ENCODE peak calls at places on chromosomes 5 and 9, in nine cellular contexts. O is K562, R is PC-9, A is neural progenitor cell, U is fibroblast of lung, E is IMR-90, H is HCT116, X is H1, L is PC-3. S is an unnamed sample. For H3K27me3, H3K36me3 and H4K20me1, the result is how much of the 10 kb centered on the place peaks cover.

GRCh38 chr9:4517274-4517673 is 27.0 kb downstream of the SLC1A1 start:
- DNase-seq in A (no peak), R (peak), U (no peak), H (no peak), X (no peak), O (no peak), L (no peak), E (peak), S (no peak)

GRCh38 chr5:138517437-138517836 is 25.6 kb downstream of the ETF1 start:
- DNase-seq in A (no peak), H (no peak), O (no peak), U (no peak), R (no peak), L (no peak), X (no peak), E (no peak), S (no peak)

GRCh38 chr5:30040483-30041116 is 1152.9 kb upstream of the CDH6 start:
- DNase-seq in E (peak), A (peak), H (peak), R (peak), U (peak), O (peak), L (peak), X (peak), S (no peak)

GRCh38 chr5:164306662-164307061 is 801.2 kb downstream of the MAT2B start:
- DNase-seq in U (no peak), L (no peak), A (no peak), O (no peak), X (no peak), R (no peak), E (peak), H (no peak), S (no peak)

GRCh38 chr9:3894764-3895163 is 369.0 kb upstream of the RFX3 start:
- DNase-seq in E (peak), R (no peak), X (no peak), A (no peak), L (no peak), H (no peak), O (no peak), U (peak), S (no peak)

GRCh38 chr9:97990259-97990658 is 7.1 kb downstream of the ANP32B start:
- DNase-seq in H (no peak), U (peak), A (no peak), R (peak), X (no peak), L (peak), O (no peak), E (peak), S (peak)

GRCh38 chr5:18305288-18305899 is 671.1 kb downstream of the TAF11L14 start:
- DNase-seq in H (no peak), X (no peak), O (peak), U (peak), R (no peak), L (peak), A (peak), E (peak), S (peak)

GRCh38 chr5:90475436-90475980 is 844 bp downstream of the POLR3G start:
- DNase-seq in O (no peak), E (no peak), H (no peak), R (no peak), L (peak), U (no peak), A (no peak), X (no peak), S (no peak)

GRCh38 chr9:81622471-81623245 is 66.7 kb downstream of the TLE1 start:
- DNase-seq in A (peak), R (no peak), X (no peak), L (no peak), E (no peak), H (no peak), U (no peak), O (no peak), S (no peak)

GRCh38 chr5:75048457-75048953 is 3.9 kb downstream of the GCNT4 start:
- DNase-seq in H (no peak), O (no peak), R (no peak), L (no peak), U (no peak), E (peak), X (no peak), A (no peak), S (peak)

GRCh38 chr5:168750926-168751325 is 171.8 kb upstream of the PANK3 start:
- DNase-seq in A (no peak), O (no peak), H (no peak), X (no peak), E (no peak), U (no peak), R (no peak), L (no peak), S (peak)

GRCh38 chr9:109005678-109006077 is 7.6 kb downstream of the CTNNAL1 start:
- DNase-seq in U (no peak), X (no peak), E (no peak), A (no peak), O (no peak), H (no peak), R (no peak), L (no peak), S (no peak)

GRCh38 chr5:67206381-67207328 is 10.1 kb upstream of the CD180 start:
- DNase-seq in X (no peak), R (peak), L (peak), H (peak), U (peak), A (no peak), O (peak), E (peak), S (no peak)

GRCh38 chr5:131530706-131531331 is 104.2 kb downstream of the RAPGEF6 start:
- DNase-seq in H (no peak), O (no peak), X (no peak), U (no peak), L (no peak), A (no peak), E (peak), R (no peak), S (no peak)

GRCh38 chr9:33081128-33081851 is 4.8 kb upstream of the SMU1 start:
- DNase-seq in A (peak), U (peak), H (peak), E (peak), L (peak), O (peak), R (peak), X (no peak), S (peak)

GRCh38 chr9:89362647-89363310 is 44.5 kb downstream of the SECISBP2 start:
- DNase-seq in R (no peak), A (no peak), X (no peak), O (no peak), U (no peak), L (no peak), E (no peak), H (no peak), S (peak)

GRCh38 chr5:111158105-111158744 is 66.0 kb upstream of the CAMK4 start:
- DNase-seq in U (peak), H (peak), L (peak), R (peak), X (peak), A (peak), E (peak), O (peak), S (no peak)

DNA sequence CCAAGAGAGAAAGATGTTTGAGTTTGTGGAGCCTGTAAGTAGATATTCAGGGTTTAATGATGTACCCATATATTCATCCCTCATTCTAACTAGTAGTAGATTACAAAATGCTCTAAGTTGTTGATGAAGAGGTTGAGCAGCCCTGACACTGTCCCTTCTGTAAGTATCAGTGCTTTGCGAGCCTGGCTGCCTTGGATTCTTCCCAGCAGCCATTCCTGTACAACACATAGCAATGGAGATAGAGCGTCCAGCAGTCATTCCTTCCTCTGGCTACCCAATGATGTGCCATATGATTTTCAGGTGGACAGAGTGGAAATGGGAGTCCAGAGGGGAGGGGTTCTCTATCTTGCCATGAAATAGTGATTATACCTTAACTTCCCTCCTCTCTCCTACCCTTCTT is 124.1 kb downstream of the ARHGAP26 start:
- DNase-seq in R (no peak), A (no peak), U (no peak), H (no peak), L (no peak), X (no peak), O (no peak), E (no peak), S (no peak)
- H3K27me3 ChIP-seq in R (under half), A (under half), U (under half), H (under half), L (under half), X (under half), O (under half), E (under half), S (under half)

GRCh38 chr9:136464241-136464640 is 18.6 kb downstream of the SEC16A start:
- DNase-seq in O (no peak), X (no peak), A (no peak), H (no peak), E (no peak), U (no peak), R (no peak), L (no peak), S (no peak)
- H3K36me3 ChIP-seq in O (half or more), X (half or more), A (under half), H (half or more), E (half or more), U (under half), R (under half), L (under half), S (half or more)

DNA sequence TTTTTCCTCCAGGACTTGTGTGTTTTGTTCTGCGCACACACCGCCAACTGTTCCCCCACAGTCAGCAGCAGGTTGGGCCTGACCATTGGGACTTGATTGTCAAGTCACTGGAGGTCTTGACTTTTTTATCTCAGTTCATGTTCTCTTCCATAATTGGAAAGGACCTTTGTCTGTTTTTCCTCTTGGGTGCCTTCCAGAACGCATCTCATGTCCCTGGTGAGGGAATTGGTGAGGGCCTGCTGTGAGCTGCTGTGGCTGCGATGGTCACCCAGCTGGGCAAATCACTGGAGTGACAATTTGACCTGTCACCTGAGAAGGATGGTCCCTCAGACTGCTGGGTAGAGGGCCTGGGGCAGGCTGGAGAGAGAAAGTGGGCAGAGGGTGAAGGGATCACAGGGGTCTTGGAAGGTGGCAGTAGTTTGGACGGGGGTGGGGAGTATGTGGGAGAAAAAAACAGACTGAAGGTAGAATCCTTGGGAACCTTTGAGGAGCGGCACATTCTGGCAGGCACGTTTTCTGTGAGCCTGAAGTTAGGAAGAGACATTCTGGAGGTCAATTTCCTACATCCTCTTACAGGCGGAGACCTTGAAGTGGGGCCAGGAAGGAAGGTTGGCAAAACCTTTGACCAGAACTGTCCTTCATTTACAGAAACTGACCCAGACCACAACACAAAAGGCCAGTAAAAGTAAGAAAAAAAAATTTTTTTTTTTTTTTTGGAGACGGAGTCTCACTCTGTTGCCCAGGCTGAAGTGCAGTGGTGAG is 4.4 kb downstream of the CDK9 start:
- DNase-seq in E (no peak), U (no peak), A (no peak), R (no peak), H (no peak), X (no peak), L (no peak), O (no peak), S (peak)
- H4K20me1 ChIP-seq in E (half or more), U (under half), A (under half), R (half or more), H (under half), X (under half), L (under half), O (under half), S (half or more)

DNA sequence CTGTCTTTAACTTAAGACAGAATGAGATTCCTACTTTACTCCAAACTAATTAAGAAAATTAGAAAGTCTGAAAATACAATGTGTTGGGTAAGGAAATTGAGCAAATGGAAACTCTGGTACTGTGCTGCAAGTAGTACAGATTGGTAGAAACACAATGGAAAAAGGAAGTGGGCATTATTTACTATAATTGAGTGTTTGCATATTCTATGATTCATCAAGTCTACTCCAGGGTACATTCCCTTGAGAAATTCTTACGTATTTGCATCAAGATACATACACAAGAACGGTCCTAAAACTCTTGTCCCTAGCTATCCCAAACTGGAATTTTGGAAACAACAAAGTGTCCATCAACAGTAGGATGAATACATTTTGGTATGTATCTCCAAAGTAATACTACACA is 123.5 kb upstream of the TARS1 start:
- DNase-seq in A (no peak), R (no peak), X (no peak), L (peak), E (peak), H (no peak), O (no peak), U (peak), S (no peak)
- H3K27me3 ChIP-seq in A (under half), R (under half), X (under half), L (under half), E (under half), H (under half), O (under half), U (under half), S (under half)